ENCODE peak calls at places on chromosomes 16 and 17, in eight cellular contexts. D is fibroblast of lung, S is psoas muscle, M is heart left ventricle, I is gastrocnemius medialis, P is foreskin keratinocyte, F is A549, H is heart right ventricle. O is an unnamed sample.

GRCh38 chr16:5065813-5066212 is at the start of gene C16orf89:
- DNase-seq in D (no peak), F (no peak), H (peak), S (no peak), M (no peak), I (no peak), P (no peak), O (no peak)

GRCh38 chr16:20897897-20898296 is 2.3 kb downstream of the DCUN1D3 start:
- DNase-seq in F (no peak), S (no peak), H (no peak), P (no peak), M (no peak), I (no peak), D (peak), O (no peak)

GRCh38 chr17:42655528-42655927 is 3.6 kb upstream of the TUBG2 start:
- DNase-seq in P (no peak), S (no peak), D (peak), M (no peak), I (no peak), F (no peak), H (no peak), O (no peak)

GRCh38 chr16:56281256-56281805 is 90.0 kb downstream of the GNAO1 start:
- DNase-seq in M (no peak), H (no peak), D (no peak), S (no peak), F (peak), P (no peak), I (no peak), O (no peak)

GRCh38 chr16:46885960-46886763 is 2.0 kb downstream of the GPT2 start:
- DNase-seq in M (peak), H (no peak), F (no peak), I (peak), S (peak), D (peak), P (peak), O (peak)

GRCh38 chr16:59039066-59039465 is 304.9 kb upstream of the GOT2 start:
- DNase-seq in D (no peak), S (no peak), I (no peak), F (no peak), P (no peak), H (no peak), M (no peak), O (no peak)

GRCh38 chr17:45908460-45908859 is 14.1 kb downstream of the MAPT start:
- DNase-seq in H (no peak), D (no peak), P (no peak), F (no peak), M (no peak), S (no peak), I (no peak), O (no peak)

GRCh38 chr16:65817066-65817465 is 549.4 kb upstream of the CDH5 start:
- DNase-seq in F (no peak), D (no peak), S (no peak), M (no peak), I (no peak), H (no peak), P (no peak), O (no peak)

GRCh38 chr16:46844771-46845170 is 13.8 kb upstream of the C16orf87 start:
- DNase-seq in M (no peak), S (no peak), D (peak), H (no peak), P (no peak), F (no peak), I (no peak), O (no peak)

GRCh38 chr17:64150237-64151015 is 20.5 kb upstream of the ERN1 start:
- DNase-seq in D (no peak), I (peak), H (no peak), F (no peak), P (no peak), M (no peak), S (peak), O (no peak)

GRCh38 chr17:39981207-39982068 is 831 bp downstream of the PSMD3 start:
- DNase-seq in F (peak), P (no peak), S (no peak), D (peak), I (no peak), H (no peak), M (no peak), O (no peak)

GRCh38 chr17:76824103-76824502 is 44.1 kb upstream of the MGAT5B start:
- DNase-seq in M (no peak), P (no peak), S (no peak), I (no peak), D (no peak), H (no peak), F (no peak), O (no peak)

GRCh38 chr17:21355586-21355985 is 20.6 kb upstream of the KCNJ12 start:
- DNase-seq in I (no peak), F (no peak), S (no peak), P (no peak), H (no peak), M (no peak), D (no peak), O (no peak)

GRCh38 chr16:4692460-4693295 is 684 bp upstream of the NUDT16L1 start:
- DNase-seq in F (peak), I (no peak), H (no peak), S (no peak), M (peak), P (no peak), D (no peak), O (no peak)

GRCh38 chr17:9016941-9017552 is 4.3 kb upstream of the NTN1 start:
- DNase-seq in H (no peak), M (no peak), F (no peak), I (no peak), S (no peak), P (no peak), D (no peak), O (peak)

GRCh38 chr17:17343160-17343735 is 40.1 kb downstream of the NT5M start:
- DNase-seq in P (no peak), D (no peak), H (no peak), I (no peak), M (no peak), F (no peak), S (no peak), O (no peak)

GRCh38 chr16:24652803-24653202 is 76.6 kb upstream of the TNRC6A start:
- DNase-seq in I (no peak), P (no peak), D (no peak), F (no peak), S (no peak), H (no peak), M (no peak), O (no peak)

GRCh38 chr16:57955572-57955971 is 15.4 kb downstream of the CNGB1 start:
- DNase-seq in D (peak), F (peak), M (peak), I (no peak), S (no peak), H (no peak), P (no peak), O (no peak)

GRCh38 chr16:48963901-48964615 is 317.6 kb downstream of the CBLN1 start:
- DNase-seq in M (no peak), F (no peak), S (no peak), P (peak), I (no peak), D (peak), H (no peak), O (peak)

GRCh38 chr16:29899516-29900101 is at the start of gene SEZ6L2:
- DNase-seq in F (peak), H (peak), P (peak), I (no peak), S (peak), D (peak), M (no peak), O (peak)

GRCh38 chr16:11268921-11269375 is at the start of gene TNP2:
- DNase-seq in H (no peak), P (no peak), S (no peak), M (no peak), I (no peak), D (no peak), F (no peak), O (no peak)

GRCh38 chr17:49315551-49315951 is 46.5 kb downstream of the ZNF652 start:
- DNase-seq in D (peak), I (peak), S (peak), P (peak), M (peak), F (peak), H (peak), O (peak)
- H3K27ac ChIP-seq in D (no peak), I (peak), S (peak), P (no peak), M (no peak), F (no peak), H (no peak), O (no peak)

DNA sequence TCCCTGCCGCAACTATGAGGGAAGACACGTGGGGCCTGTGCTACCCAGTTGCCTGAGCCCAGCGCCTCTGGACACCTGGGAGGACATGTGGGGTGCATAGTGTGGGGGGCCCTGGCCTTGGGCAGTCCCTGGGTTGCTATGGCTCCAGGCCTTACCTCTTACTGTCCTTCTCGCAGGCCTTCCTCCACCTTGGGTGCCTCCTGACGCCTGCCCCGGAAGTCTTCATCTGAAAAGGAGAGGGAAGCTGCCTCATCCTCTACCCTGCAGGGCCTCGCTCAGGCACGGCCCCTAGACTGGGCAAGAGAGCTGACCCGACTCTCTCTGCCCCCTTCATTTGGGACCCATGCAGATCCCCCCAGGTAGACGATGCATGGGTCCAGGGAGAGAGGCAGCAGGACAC is 16.5 kb upstream of the MRPS23 start:
- DNase-seq in F (no peak), H (no peak), D (no peak), S (no peak), P (no peak), I (no peak), M (no peak), O (no peak)
- H3K27ac ChIP-seq in F (peak), H (no peak), D (no peak), S (peak), P (no peak), I (no peak), M (no peak), O (no peak)

DNA sequence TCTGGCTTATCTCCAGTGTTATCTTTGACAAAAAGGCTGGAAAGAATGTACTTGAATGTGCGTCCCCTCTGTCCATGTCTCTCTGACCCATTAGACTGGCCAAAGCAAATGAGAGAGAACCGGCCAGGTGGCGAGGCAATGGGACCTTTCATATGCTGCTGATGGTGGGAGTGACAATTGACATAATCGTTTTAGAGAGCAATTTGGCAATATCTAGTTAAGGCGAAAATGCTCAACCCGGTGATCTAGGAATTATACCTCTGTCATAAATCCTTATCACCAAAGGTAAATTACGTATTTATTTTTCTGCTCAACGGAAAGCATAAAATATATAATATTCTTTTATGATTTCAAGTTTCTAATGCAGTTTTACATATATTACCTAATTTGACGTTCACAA is 14.6 kb upstream of the SDK2 start:
- DNase-seq in P (no peak), M (no peak), D (no peak), I (no peak), H (no peak), F (no peak), S (no peak), O (no peak)
- H3K27ac ChIP-seq in P (no peak), M (no peak), D (no peak), I (no peak), H (no peak), F (no peak), S (no peak), O (no peak)

GRCh38 chr16:77582956-77583355 is 139.4 kb upstream of the NUDT7 start:
- DNase-seq in M (no peak), D (no peak), H (no peak), F (no peak), P (no peak), I (no peak), S (no peak), O (no peak)

GRCh38 chr16:77584205-77584859 is 138.0 kb upstream of the NUDT7 start:
- DNase-seq in D (peak), F (peak), I (no peak), M (no peak), H (peak), S (no peak), P (peak), O (no peak)

GRCh38 chr16:77581706-77582105 is 140.6 kb upstream of the NUDT7 start:
- DNase-seq in I (no peak), M (no peak), H (no peak), S (no peak), P (no peak), D (peak), F (no peak), O (no peak)

GRCh38 chr16:77574867-77575619 is 140.2 kb upstream of the ADAMTS18 start:
- DNase-seq in F (no peak), M (peak), S (peak), D (no peak), I (no peak), H (peak), P (no peak), O (no peak)

GRCh38 chr16:77579283-77579985 is 142.9 kb upstream of the NUDT7 start:
- DNase-seq in S (no peak), D (no peak), I (no peak), P (no peak), H (no peak), F (no peak), M (no peak), O (no peak)
- H3K27ac ChIP-seq in S (no peak), D (no peak), I (no peak), P (no peak), H (no peak), F (peak), M (no peak), O (no peak)

GRCh38 chr17:1997587-1998425 is 27.3 kb downstream of the RTN4RL1 start:
- DNase-seq in S (peak), M (no peak), I (no peak), F (peak), H (no peak), D (no peak), P (no peak), O (no peak)
- H3K27ac ChIP-seq in S (peak), M (peak), I (peak), F (peak), H (no peak), D (no peak), P (no peak), O (no peak)

DNA sequence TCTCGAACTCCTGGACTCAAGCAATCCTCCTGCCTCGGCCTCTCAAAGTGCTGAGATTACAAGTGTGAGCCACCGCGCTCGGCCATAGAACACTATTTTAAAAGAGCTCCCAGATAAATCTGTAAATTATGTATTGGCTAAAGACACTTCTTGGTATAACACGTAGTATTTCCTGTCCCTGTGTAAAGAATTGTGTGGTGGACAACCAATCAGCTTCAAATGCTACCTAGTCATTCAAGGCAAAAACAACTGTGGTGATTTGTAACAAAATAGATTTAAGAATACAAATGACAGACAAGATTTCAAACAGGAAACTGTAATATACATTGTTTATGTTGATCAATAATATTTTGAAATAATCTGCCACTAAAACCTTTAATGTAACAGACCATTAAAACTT is 14.6 kb downstream of the CRLF3 start:
- DNase-seq in I (no peak), S (no peak), P (no peak), F (no peak), D (no peak), H (no peak), M (no peak), O (no peak)
- H3K27ac ChIP-seq in I (no peak), S (no peak), P (no peak), F (no peak), D (no peak), H (no peak), M (peak), O (no peak)

GRCh38 chr16:75151798-75152197 is 3.5 kb downstream of the ZFP1 start:
- DNase-seq in D (no peak), I (no peak), S (no peak), M (no peak), F (no peak), H (no peak), P (no peak), O (no peak)

GRCh38 chr16:75148311-75149195 is at the start of gene ZFP1:
- DNase-seq in F (peak), P (peak), D (peak), H (peak), S (peak), M (peak), I (peak), O (peak)

GRCh38 chr16:75152635-75153034 is 4.3 kb downstream of the ZFP1 start:
- DNase-seq in P (no peak), I (no peak), H (no peak), F (no peak), M (no peak), S (no peak), D (no peak), O (no peak)

DNA sequence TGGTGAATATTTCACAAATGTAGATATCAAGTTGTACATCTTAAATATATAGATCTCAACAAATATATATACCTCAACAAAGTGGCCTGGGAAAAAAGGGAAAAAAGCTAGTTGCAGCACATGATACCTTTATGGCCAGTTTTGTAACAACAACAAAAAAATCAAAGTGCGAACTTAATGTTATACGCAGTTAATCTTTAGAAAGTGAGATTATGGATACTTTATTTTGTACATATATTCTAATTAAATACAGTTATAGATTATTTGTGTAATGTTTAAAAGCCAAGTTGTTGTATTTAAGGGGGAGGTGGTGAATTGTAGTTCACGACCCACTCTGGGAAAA is 385 bp upstream of the ZFP1 start:
- DNase-seq in M (no peak), H (no peak), P (no peak), D (no peak), S (no peak), F (no peak), I (no peak), O (no peak)
- H3K27ac ChIP-seq in M (peak), H (peak), P (no peak), D (no peak), S (peak), F (peak), I (peak), O (peak)

DNA sequence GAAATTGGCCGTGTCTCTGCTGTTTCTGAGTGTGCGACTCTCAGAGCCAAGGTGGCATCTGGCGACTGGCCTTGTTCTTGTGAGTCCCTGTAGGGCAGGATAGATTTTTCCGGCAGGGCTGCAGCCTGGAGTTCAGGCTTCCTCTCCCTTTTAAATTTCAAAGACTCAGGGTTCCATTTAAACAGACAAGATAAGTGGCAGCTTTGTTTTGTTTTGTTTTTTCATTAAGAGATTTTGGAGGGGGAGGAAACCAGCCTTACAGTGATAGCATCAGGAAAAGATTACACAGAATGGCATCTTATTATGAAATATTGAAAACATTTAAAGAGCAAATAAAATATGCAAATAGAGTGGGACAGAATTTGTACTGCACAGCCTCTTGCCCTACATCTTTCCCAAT is 151.3 kb downstream of the RPTOR start:
- DNase-seq in S (no peak), I (no peak), H (no peak), F (no peak), M (no peak), D (no peak), P (no peak), O (no peak)
- H3K27ac ChIP-seq in S (no peak), I (no peak), H (no peak), F (peak), M (no peak), D (no peak), P (no peak), O (no peak)

GRCh38 chr16:1983544-1984346 is at the start of gene GFER:
- DNase-seq in F (peak), I (peak), D (peak), H (peak), M (peak), S (peak), P (peak), O (peak)
- H3K27ac ChIP-seq in F (peak), I (peak), D (peak), H (peak), M (peak), S (peak), P (peak), O (peak)

DNA sequence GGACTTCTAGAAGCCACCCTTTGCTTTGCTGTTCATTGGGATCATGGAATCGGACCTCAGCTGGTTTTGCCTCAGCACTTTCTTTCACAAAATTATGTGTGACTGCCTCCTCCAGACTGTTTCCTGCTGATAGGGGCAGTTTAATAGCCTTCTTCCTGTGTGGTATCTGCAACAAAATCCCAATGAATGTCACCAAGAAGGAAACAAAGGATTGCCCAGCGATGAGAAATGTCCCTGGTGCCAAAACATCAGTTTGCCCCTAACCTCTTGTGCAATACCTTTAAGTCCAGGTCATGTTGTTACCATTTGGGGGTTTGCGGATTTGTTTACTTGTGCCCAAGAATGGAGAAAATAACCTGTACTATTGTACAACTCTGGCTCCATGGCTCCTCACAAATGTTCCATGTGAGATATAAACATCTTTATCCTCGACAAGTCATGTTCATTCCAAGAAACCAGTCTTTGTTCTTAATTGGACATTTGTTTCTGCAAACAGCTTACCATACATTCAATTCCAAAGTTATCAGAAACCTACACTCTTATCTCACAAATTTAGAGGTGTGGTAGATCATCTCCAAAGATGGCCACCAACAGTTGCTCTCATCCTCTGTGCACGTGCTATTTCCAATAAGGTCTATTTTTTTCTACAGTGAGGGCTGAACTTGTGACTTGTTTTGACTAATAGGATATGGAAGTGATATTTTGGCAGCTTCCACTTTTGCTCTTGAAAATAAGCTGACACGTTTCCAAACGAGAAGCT is 14.8 kb downstream of the TAC4 start:
- DNase-seq in D (no peak), F (no peak), M (no peak), S (no peak), H (no peak), I (no peak), P (no peak), O (no peak)
- H3K27ac ChIP-seq in D (no peak), F (no peak), M (peak), S (no peak), H (no peak), I (no peak), P (no peak), O (no peak)